ENCODE peak calls at places on chromosomes 1 and 21, in nine cellular contexts. E is dermis blood vessel endothelial cell; Z is foreskin melanocyte; R is progenitor cell of endocrine pancreas; M is NCI-H774; U is LoVo; F is stimulated activated CD8-positive, alpha-beta memory T cell treated with anti-CD3 and anti-CD28 coated beads, Interleukin-12 subunit alpha, Interleukin-12 subunit beta, amount 100 ng/mL, for 4 hours; K is anterior cingulate cortex; J is naive thymus-derived CD4-positive, alpha-beta T cell. T is an unnamed sample.

GRCh38 chr1:1213919-1214599 is at the start of gene TNFRSF4:
- DNase-seq in E (no peak), Z (no peak), K (no peak), U (no peak), F (no peak), R (no peak), J (no peak), M (no peak), T (no peak)

GRCh38 chr1:20302093-20302471 is 11.4 kb downstream of the VWA5B1 start:
- DNase-seq in M (no peak), E (no peak), K (no peak), F (no peak), R (no peak), U (no peak), Z (no peak), J (no peak), T (peak)

GRCh38 chr1:36924282-36924791 is 110.0 kb downstream of the GRIK3 start:
- DNase-seq in J (peak), M (peak), R (peak), E (peak), Z (peak), F (no peak), U (peak), K (peak), T (peak)

GRCh38 chr1:66242646-66243547 is 291.1 kb upstream of the SGIP1 start:
- DNase-seq in Z (peak), J (peak), R (peak), M (peak), E (peak), F (peak), U (peak), K (peak), T (peak)

GRCh38 chr1:228081144-228081543 is 1.4 kb upstream of the ARF1 start:
- DNase-seq in E (no peak), J (no peak), M (no peak), K (no peak), U (no peak), F (no peak), R (no peak), Z (no peak), T (no peak)

GRCh38 chr1:56073614-56074356 is 505.6 kb downstream of the PLPP3 start:
- DNase-seq in R (no peak), K (no peak), Z (no peak), F (no peak), M (no peak), E (peak), U (no peak), J (no peak), T (no peak)

GRCh38 chr1:172320723-172321122 is 99.8 kb upstream of the C1orf105 start:
- DNase-seq in U (no peak), E (peak), R (no peak), M (no peak), J (no peak), K (no peak), Z (peak), F (no peak), T (peak)

GRCh38 chr1:117500584-117500983 is 105.3 kb upstream of the TENT5C start:
- DNase-seq in F (no peak), M (no peak), E (no peak), K (no peak), Z (no peak), R (no peak), J (no peak), U (no peak), T (no peak)

GRCh38 chr1:1680912-1681273 is 11.7 kb downstream of the SLC35E2B start:
- DNase-seq in R (no peak), E (no peak), K (no peak), J (no peak), U (no peak), F (no peak), Z (no peak), M (no peak), T (no peak)

GRCh38 chr1:100038401-100039306 is 68.9 kb downstream of the SLC35A3 start:
- DNase-seq in U (peak), E (peak), Z (peak), R (peak), F (peak), J (peak), K (peak), M (no peak), T (peak)

GRCh38 chr21:14603202-14603601 is 57.1 kb upstream of the SAMSN1 start:
- DNase-seq in R (no peak), J (no peak), U (no peak), M (no peak), Z (no peak), K (no peak), E (peak), F (no peak), T (peak)